ENCODE peak calls at places on chromosomes 2 and 18, in nine cellular contexts. J is M059J; D is GF-D8; U is activated T-helper 1 cell treated with anti-CD3 and anti-CD28 coated beads, Interleukin-12 subunit alpha, Interleukin-12 subunit beta, Interleukin-2, Interleukin-4 antibody, amounts not matched to agents 30 ng/mL and 10 ng/mL and 1 ng/mL, durations not matched to agents 14 hours and 24 hours and 36 hours; O is stimulated activated CD8-positive, alpha-beta memory T cell treated with anti-CD3 and anti-CD28 coated beads, Interleukin-15, amount 100 ng/mL, for 24 hours; L is astrocyte of the spinal cord; S is stimulated activated CD4-positive, alpha-beta T cell treated with anti-CD3 and anti-CD28 coated beads, Interleukin-2, amount 100 ng/mL, for 48 hours; T is OCI-LY7; M is midbrain. K is an unnamed sample.

GRCh38 chr2:216803803-216804202 is 56.1 kb downstream of the TNP1 start:
- DNase-seq in M (no peak), L (no peak), O (no peak), S (no peak), T (no peak), J (no peak), U (no peak), D (no peak), K (no peak)

GRCh38 chr2:64787698-64788097 is 134.0 kb upstream of the SERTAD2 start:
- DNase-seq in U (no peak), L (no peak), S (no peak), D (peak; percentile 9), J (no peak), O (no peak), T (no peak), M (no peak), K (peak; percentile 48)

GRCh38 chr18:47150824-47151366 is 595 bp upstream of the HDHD2 start:
- DNase-seq in L (no peak), M (peak; percentile 28), J (peak; percentile 14), D (no peak), O (no peak), T (no peak), S (peak; percentile 13), U (no peak), K (no peak)

GRCh38 chr2:230075988-230076631 is 7.4 kb upstream of the SLC16A14 start:
- DNase-seq in S (no peak), T (no peak), O (no peak), U (no peak), J (no peak), D (no peak), L (no peak), M (no peak), K (no peak)

GRCh38 chr18:53567935-53568574 is 656.4 kb downstream of the MBD2 start:
- DNase-seq in T (peak; percentile 16), L (peak; percentile 32), O (no peak), J (peak; percentile 8), D (no peak), U (no peak), S (no peak), M (peak; percentile 42), K (peak; percentile 8)

GRCh38 chr2:127859712-127860085 is 1.7 kb upstream of the POLR2D start:
- DNase-seq in D (no peak), T (peak; percentile 73), L (no peak), S (peak; percentile 28), U (peak; percentile 33), O (no peak), J (no peak), M (no peak), K (peak; percentile 26)

GRCh38 chr2:142734770-142735169 is 142.7 kb upstream of the KYNU start:
- DNase-seq in L (no peak), T (no peak), S (no peak), J (peak; percentile 12), M (no peak), D (no peak), U (no peak), O (no peak), K (no peak)

GRCh38 chr2:49465157-49465831 is 311.0 kb upstream of the FSHR start:
- DNase-seq in O (no peak), M (no peak), J (no peak), D (no peak), S (no peak), T (no peak), U (no peak), L (no peak), K (no peak)

GRCh38 chr2:166573393-166573792 is 79.3 kb upstream of the SCN7A start:
- DNase-seq in U (no peak), M (no peak), S (no peak), T (no peak), J (peak; percentile 19), O (no peak), L (peak; percentile 22), D (no peak), K (no peak)

GRCh38 chr2:36618381-36618780 is 20.4 kb upstream of the FEZ2 start:
- DNase-seq in M (peak; percentile 7), D (no peak), O (no peak), J (peak; percentile 66), S (no peak), L (peak; percentile 77), U (no peak), T (peak; percentile 77), K (peak; percentile 31)

GRCh38 chr2:120536141-120536540 is 190.2 kb downstream of the INHBB start:
- DNase-seq in M (no peak), O (no peak), J (no peak), S (no peak), T (no peak), U (no peak), L (no peak), D (no peak), K (no peak)

GRCh38 chr2:43513216-43513615 is 82.6 kb downstream of the THADA start:
- DNase-seq in O (no peak), S (no peak), M (no peak), U (no peak), L (no peak), D (no peak), T (no peak), J (no peak), K (no peak)

GRCh38 chr2:26148501-26148900 is 24.4 kb upstream of the GAREM2 start:
- DNase-seq in T (no peak), U (no peak), L (peak; percentile 21), J (no peak), O (no peak), D (no peak), S (no peak), M (no peak), K (no peak)

GRCh38 chr2:129165001-129165400 is 814.5 kb upstream of the RAB6C start:
- DNase-seq in L (no peak), U (no peak), O (no peak), D (no peak), T (no peak), J (no peak), S (no peak), M (no peak), K (no peak)

GRCh38 chr2:205139822-205140612 is 542.3 kb upstream of the NRP2 start:
- DNase-seq in S (no peak), D (no peak), T (no peak), O (no peak), U (no peak), L (no peak), M (no peak), J (no peak), K (peak; percentile 15)

GRCh38 chr2:184006998-184007397 is 591.3 kb upstream of the ZNF804A start:
- DNase-seq in S (no peak), L (no peak), J (no peak), T (no peak), U (no peak), O (no peak), D (no peak), M (no peak), K (no peak)

GRCh38 chr18:23398401-23398800 is 54.7 kb upstream of the RIOK3 start:
- DNase-seq in M (no peak), D (no peak), J (no peak), O (no peak), U (no peak), L (no peak), T (no peak), S (no peak), K (no peak)

GRCh38 chr2:16973586-16974274 is 308.1 kb upstream of the CYRIA start:
- DNase-seq in U (no peak), J (peak; percentile 15), S (no peak), O (no peak), L (peak; percentile 82), T (no peak), D (no peak), M (no peak), K (no peak)

GRCh38 chr2:69208023-69208595 is 178.9 kb downstream of the GFPT1 start:
- DNase-seq in T (no peak), D (no peak), U (no peak), L (no peak), O (no peak), S (no peak), M (no peak), J (no peak), K (no peak)

GRCh38 chr2:43841949-43842865 is 3.4 kb downstream of the ABCG8 start:
- DNase-seq in J (no peak), D (no peak), O (no peak), M (no peak), S (no peak), U (no peak), L (no peak), T (no peak), K (no peak)

GRCh38 chr18:61606068-61606660 is 272.9 kb downstream of the CDH20 start:
- DNase-seq in O (no peak), M (no peak), D (no peak), U (no peak), T (no peak), L (peak; percentile 51), S (no peak), J (peak; percentile 58), K (no peak)

GRCh38 chr2:120936476-120937334 is 201.0 kb downstream of the GLI2 start:
- DNase-seq in U (no peak), O (no peak), J (peak; percentile 73), M (no peak), S (no peak), D (no peak), L (peak; percentile 66), T (no peak), K (no peak)

GRCh38 chr2:114192362-114192761 is 250.1 kb upstream of the DPP10 start:
- DNase-seq in J (peak; percentile 69), O (no peak), S (no peak), L (no peak), U (no peak), T (no peak), M (no peak), D (no peak), K (no peak)

GRCh38 chr2:240789051-240789453 is 31.0 kb downstream of the KIF1A start:
- DNase-seq in O (no peak), J (no peak), L (no peak), M (no peak), T (no peak), U (no peak), D (no peak), S (no peak), K (no peak)

GRCh38 chr2:127953128-127953718 is 67.5 kb upstream of the AMMECR1L start:
- DNase-seq in S (no peak), M (peak; percentile 37), T (no peak), D (no peak), L (peak; percentile 33), J (no peak), O (no peak), U (no peak), K (no peak)

GRCh38 chr18:61635901-61636528 is 256.8 kb downstream of the RNF152 start:
- DNase-seq in U (peak; percentile 6), O (no peak), S (peak; percentile 33), J (peak; percentile 43), M (peak; percentile 17), D (no peak), T (peak; percentile 31), L (peak; percentile 67), K (peak; percentile 23)

GRCh38 chr18:5237083-5237722 is 40.1 kb upstream of the AKAIN1 start:
- DNase-seq in J (peak; percentile 2), S (no peak), M (peak; percentile 38), T (peak; percentile 19), D (no peak), L (no peak), U (no peak), O (no peak), K (peak; percentile 26)

GRCh38 chr2:237556773-237557632 is 9.4 kb upstream of the PRLH start:
- DNase-seq in M (no peak), O (no peak), L (no peak), J (no peak), U (no peak), S (peak; percentile 9), T (no peak), D (no peak), K (no peak)

GRCh38 chr2:10031886-10032745 is 11.2 kb upstream of the KLF11 start:
- DNase-seq in D (no peak), T (no peak), O (no peak), J (no peak), S (no peak), U (no peak), L (no peak), M (no peak), K (no peak)

GRCh38 chr2:37560863-37561614 is 110.4 kb downstream of the CDC42EP3 start:
- DNase-seq in T (no peak), U (no peak), L (no peak), J (peak; percentile 43), O (no peak), S (no peak), M (no peak), D (no peak), K (no peak)

GRCh38 chr18:28152354-28152753 is 24.6 kb downstream of the CDH2 start:
- DNase-seq in T (no peak), S (no peak), O (no peak), L (no peak), M (peak; percentile 56), J (no peak), U (no peak), D (no peak), K (no peak)